ENCODE peak calls at places on chromosomes 5 and 9, in four cellular contexts. J, L, T and Q are unnamed samples.

GRCh38 chr9:112403802-112404201 is 23.9 kb downstream of the HSDL2 start:
- DNase-seq in J (no peak), T (no peak), L (no peak), Q (no peak)

GRCh38 chr9:84447305-84447704 is 106.7 kb upstream of the SLC28A3 start:
- DNase-seq in J (no peak), L (no peak), T (no peak), Q (no peak)

GRCh38 chr5:31948006-31948405 is 226.1 kb downstream of the GOLPH3 start:
- DNase-seq in T (no peak), L (no peak), J (no peak), Q (no peak)

GRCh38 chr5:90558344-90559192 is at the start of gene ADGRV1:
- DNase-seq in J (no peak), L (peak; percentile 96), T (peak; percentile 9), Q (no peak)

GRCh38 chr5:4700082-4700481 is 440.0 kb upstream of the ADAMTS16 start:
- DNase-seq in T (peak; percentile 4), L (peak; percentile 71), J (no peak), Q (peak; percentile 47)

GRCh38 chr5:106127985-106128384 is 1542.8 kb downstream of the EFNA5 start:
- DNase-seq in J (no peak), L (no peak), T (no peak), Q (no peak)

GRCh38 chr5:78799254-78800017 is 150.9 kb upstream of the LHFPL2 start:
- DNase-seq in J (no peak), L (no peak), T (no peak), Q (no peak)

GRCh38 chr9:91716239-91716638 is 233.8 kb downstream of the ROR2 start:
- DNase-seq in J (no peak), L (no peak), T (no peak), Q (no peak)

GRCh38 chr5:34918025-34918424 is 2.5 kb downstream of the BRIX1 start:
- DNase-seq in L (no peak), T (no peak), J (no peak), Q (no peak)

GRCh38 chr5:136016945-136017530 is 11.8 kb upstream of the TGFBI start:
- DNase-seq in J (no peak), L (no peak), T (no peak), Q (peak; percentile 2)

GRCh38 chr9:122318284-122318683 is 52.5 kb upstream of the PTGS1 start:
- DNase-seq in L (no peak), T (no peak), J (no peak), Q (no peak)

GRCh38 chr9:137428841-137429545 is 5.8 kb downstream of the NOXA1 start:
- DNase-seq in L (no peak), J (no peak), T (no peak), Q (no peak)

GRCh38 chr9:121725008-121725795 is 73.8 kb downstream of the DAB2IP start:
- DNase-seq in L (no peak), J (no peak), T (no peak), Q (no peak)

GRCh38 chr5:143065185-143065584 is 295.0 kb downstream of the ARHGAP26 start:
- DNase-seq in L (no peak), J (no peak), T (no peak), Q (no peak)

GRCh38 chr5:115553082-115553481 is 8.5 kb upstream of the FEM1C start:
- DNase-seq in T (no peak), J (no peak), L (no peak), Q (no peak)

GRCh38 chr9:110115868-110116542 is 92.0 kb downstream of the C9orf152 start:
- DNase-seq in T (peak; percentile 92), J (no peak), L (no peak), Q (no peak)

GRCh38 chr9:134185536-134186011 is 21.2 kb upstream of the RNU6ATAC start:
- DNase-seq in T (no peak), L (no peak), J (peak; percentile 48), Q (peak; percentile 62)

GRCh38 chr9:13274901-13275641 is 4.4 kb downstream of the MPDZ start:
- DNase-seq in L (no peak), T (no peak), J (no peak), Q (no peak)

GRCh38 chr9:12516573-12516972 is 176.6 kb upstream of the TYRP1 start:
- DNase-seq in L (no peak), T (no peak), J (no peak), Q (no peak)

GRCh38 chr5:103674739-103675138 is 112.2 kb upstream of the NUDT12 start:
- DNase-seq in L (no peak), T (no peak), J (no peak), Q (no peak)

GRCh38 chr5:41368158-41368557 is 142.2 kb downstream of the PLCXD3 start:
- DNase-seq in J (no peak), T (no peak), L (no peak), Q (no peak)

GRCh38 chr5:138662599-138662998 is 87.4 kb upstream of the HSPA9 start:
- DNase-seq in J (no peak), T (no peak), L (no peak), Q (peak; percentile 26)

GRCh38 chr5:7393921-7394799 is 1.8 kb upstream of the ADCY2 start:
- DNase-seq in J (no peak), T (no peak), L (no peak), Q (no peak)

GRCh38 chr9:83537331-83538171 is 650 bp downstream of the FRMD3 start:
- DNase-seq in T (no peak), J (no peak), L (no peak), Q (no peak)

GRCh38 chr9:137391411-137391754 is 31.6 kb downstream of the EXD3 start:
- DNase-seq in T (no peak), J (no peak), L (no peak), Q (no peak)

GRCh38 chr5:72467421-72467820 is 39.8 kb downstream of the ZNF366 start:
- DNase-seq in T (no peak), L (no peak), J (no peak), Q (no peak)

GRCh38 chr5:142976861-142977260 is 206.7 kb downstream of the ARHGAP26 start:
- DNase-seq in J (no peak), L (no peak), T (no peak), Q (no peak)

GRCh38 chr5:34707451-34708107 is 51.5 kb downstream of the RAI14 start:
- DNase-seq in J (no peak), L (no peak), T (no peak), Q (no peak)

GRCh38 chr5:78320461-78320860 is 26.0 kb upstream of the AP3B1 start:
- DNase-seq in J (no peak), T (peak; percentile 15), L (no peak), Q (peak; percentile 34)

GRCh38 chr9:128972956-128973355 is 25.5 kb downstream of the NUP188 start:
- DNase-seq in L (no peak), T (no peak), J (no peak), Q (no peak)

GRCh38 chr5:54081415-54081814 is 229.0 kb downstream of the ARL15 start:
- DNase-seq in T (no peak), L (no peak), J (no peak), Q (no peak)

GRCh38 chr5:112174959-112175594 is 244.0 kb downstream of the EPB41L4A start:
- DNase-seq in T (peak; percentile 18), J (peak; percentile 30), L (peak; percentile 48), Q (peak; percentile 68)

GRCh38 chr5:81971086-81971693 is 633 bp upstream of the ATG10 start:
- DNase-seq in L (no peak), J (peak; percentile 62), T (peak; percentile 3), Q (peak; percentile 55)

DNA sequence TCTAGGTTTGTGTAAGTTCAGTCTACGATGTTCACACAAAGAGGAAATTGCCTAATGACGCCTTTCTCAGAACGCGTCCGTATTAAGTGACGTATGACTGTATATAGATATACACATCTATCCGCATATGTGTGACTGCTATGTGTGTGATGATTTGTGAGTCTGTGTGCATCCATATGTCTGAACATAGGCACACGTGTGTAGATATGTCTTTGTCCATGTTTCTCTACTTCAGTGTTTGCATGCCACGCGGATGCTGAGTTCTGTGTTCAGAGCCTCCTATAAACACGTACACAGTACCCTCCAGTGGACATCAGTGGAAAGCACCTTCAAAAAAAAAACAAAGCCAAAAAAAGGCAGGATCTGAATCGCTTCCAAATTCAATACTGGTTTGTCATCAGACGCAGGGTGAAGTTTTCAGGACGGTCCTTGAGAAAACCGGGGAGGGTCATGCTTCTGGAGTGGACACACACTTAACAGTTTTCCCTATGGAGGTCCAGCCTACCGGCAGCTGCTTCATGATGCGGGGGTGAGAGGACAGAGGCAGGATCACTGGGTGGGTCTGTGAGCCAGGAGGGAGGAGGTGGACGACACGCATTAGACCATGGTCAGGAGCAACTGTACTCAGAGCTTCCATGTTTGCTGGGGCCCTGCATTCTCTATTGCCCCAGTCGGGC is 29.5 kb upstream of the ALDH1B1 start:
- DNase-seq in T (peak; percentile 49), L (peak; percentile 52), J (no peak), Q (peak; percentile 25)
- H3K4me3 ChIP-seq in T (no peak overlapping the region), L (no peak overlapping the region), J (no peak overlapping the region), Q (no peak overlapping the region)

DNA sequence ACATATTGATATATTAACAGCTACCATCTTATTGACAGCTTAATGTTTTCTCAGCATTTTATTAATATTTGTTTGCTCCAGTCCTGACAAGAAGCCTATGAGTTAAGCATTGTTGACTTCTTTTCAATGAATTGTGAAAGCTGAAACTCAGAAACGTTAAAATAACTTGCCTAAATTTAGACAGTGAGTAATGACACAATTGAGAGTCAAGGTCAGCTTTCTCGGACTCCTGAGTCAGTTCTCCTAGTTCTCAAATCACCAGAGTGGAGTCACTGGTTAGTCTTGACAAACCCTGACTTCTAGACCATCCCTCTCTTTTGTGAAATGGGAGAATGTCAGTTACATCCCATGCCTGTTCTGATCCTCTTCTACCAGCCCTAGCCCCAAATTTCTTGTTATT is 222.7 kb upstream of the ACO1 start:
- DNase-seq in J (no peak), L (no peak), T (no peak), Q (no peak)
- H3K4me3 ChIP-seq in J (no peak overlapping the region), L (no peak overlapping the region), T (no peak overlapping the region), Q (no peak overlapping the region)

GRCh38 chr9:14345586-14346237 is 31.8 kb upstream of the NFIB start:
- DNase-seq in L (no peak), J (no peak), T (no peak), Q (no peak)
- H3K4me3 ChIP-seq in L (peak overlapping the region; percentile 11), J (no peak overlapping the region), T (no peak overlapping the region), Q (no peak overlapping the region)

GRCh38 chr9:14437336-14438231 is 123.6 kb upstream of the NFIB start:
- DNase-seq in L (no peak), T (no peak), J (no peak), Q (no peak)

GRCh38 chr9:14435871-14436270 is 121.9 kb upstream of the NFIB start:
- DNase-seq in T (no peak), J (no peak), L (no peak), Q (no peak)

GRCh38 chr9:14440062-14440461 is 126.1 kb upstream of the NFIB start:
- DNase-seq in T (no peak), L (no peak), J (no peak), Q (no peak)

GRCh38 chr9:14439555-14439954 is 125.6 kb upstream of the NFIB start:
- DNase-seq in T (no peak), L (no peak), J (no peak), Q (no peak)

DNA sequence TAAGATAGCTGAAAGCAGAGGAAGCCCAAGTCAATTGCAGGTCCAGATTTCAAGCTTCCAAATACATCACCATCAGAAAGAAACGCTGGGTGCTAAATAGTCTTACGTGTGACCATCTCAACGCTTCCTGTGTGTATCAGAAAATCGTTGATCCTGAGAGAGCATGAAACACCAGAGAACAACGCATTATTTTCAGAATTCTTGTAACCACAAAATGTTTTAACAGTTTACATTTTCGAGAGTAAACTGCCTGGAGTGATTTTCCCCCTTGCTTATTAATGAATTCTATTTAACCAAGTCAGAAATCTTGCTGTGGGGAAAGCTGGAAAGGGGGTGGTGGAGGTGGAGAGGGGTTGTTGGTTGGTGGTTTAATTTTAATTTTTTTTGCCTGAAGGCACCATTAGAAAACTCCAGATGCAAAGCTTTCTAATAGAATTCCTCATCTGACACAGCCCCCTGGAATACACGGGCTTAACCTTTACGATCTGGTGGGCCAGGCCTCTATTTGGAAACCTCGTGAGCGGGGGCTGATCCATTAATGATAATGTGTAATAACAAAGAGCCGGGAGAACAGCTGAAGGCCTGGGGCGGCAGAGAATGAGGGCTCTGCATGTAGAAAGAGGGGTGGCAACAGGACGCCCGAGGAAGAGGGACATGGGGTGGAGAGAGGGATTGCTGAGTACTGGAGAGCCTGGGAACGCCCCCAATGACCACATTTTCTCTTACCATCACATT is 124.5 kb upstream of the NFIB start:
- DNase-seq in L (no peak), J (no peak), T (no peak), Q (no peak)
- H3K4me3 ChIP-seq in L (no peak overlapping the region), J (no peak overlapping the region), T (no peak overlapping the region), Q (no peak overlapping the region)